ENCODE peak calls at places on chromosome X, in seven cellular contexts. J is vagina, P is tibial nerve, H is transverse colon, R is IMR-90, C is HCT116, I is body of pancreas. X is an unnamed sample.

GRCh38 chrX:12240491-12240890 is 102.2 kb downstream of the FRMPD4 start:
- DNase-seq in J (no peak), P (no peak), H (no peak), R (no peak), C (no peak), I (no peak), X (no peak)

GRCh38 chrX:57906790-57907189 is 3.5 kb downstream of the ZXDA start:
- DNase-seq in J (no peak), P (no peak), H (no peak), R (peak; percentile 61), C (no peak), I (no peak), X (no peak)

GRCh38 chrX:118025193-118025592 is 91.4 kb downstream of the KLHL13 start:
- DNase-seq in J (no peak), P (no peak), H (no peak), R (peak; percentile 82), C (no peak), I (no peak), X (no peak)

GRCh38 chrX:23896983-23897382 is 10.8 kb downstream of the APOO start:
- DNase-seq in J (no peak), P (no peak), H (no peak), R (no peak), C (no peak), I (no peak), X (peak; percentile 41)

GRCh38 chrX:122868626-122869025 is 315.5 kb upstream of the GRIA3 start:
- DNase-seq in J (no peak), P (no peak), H (no peak), R (no peak), C (no peak), I (no peak), X (no peak)

GRCh38 chrX:47380268-47380667 is 9.9 kb downstream of the ZNF157 start:
- DNase-seq in J (no peak), P (no peak), H (peak; percentile 51), R (no peak), C (no peak), I (peak; percentile 12), X (no peak)

GRCh38 chrX:133670394-133670793 is 255.1 kb upstream of the GPC4 start:
- DNase-seq in J (no peak), P (no peak), H (no peak), R (peak; percentile 31), C (peak; percentile 12), I (no peak), X (peak; percentile 0)

GRCh38 chrX:103817502-103817901 is 14.6 kb downstream of the RAB9B start:
- DNase-seq in J (no peak), P (no peak), H (no peak), R (peak; percentile 42), C (peak; percentile 15), I (no peak), X (peak; percentile 71)

GRCh38 chrX:13574600-13574999 is 5.2 kb downstream of the EGFL6 start:
- DNase-seq in J (no peak), P (no peak), H (no peak), R (no peak), C (no peak), I (no peak), X (no peak)

GRCh38 chrX:71164071-71164470 is 19.4 kb downstream of the NLGN3 start:
- DNase-seq in J (no peak), P (no peak), H (no peak), R (no peak), C (no peak), I (no peak), X (no peak)

GRCh38 chrX:54483946-54484345 is 12.1 kb downstream of the FGD1 start:
- DNase-seq in J (no peak), P (no peak), H (no peak), R (no peak), C (no peak), I (no peak), X (no peak)

GRCh38 chrX:79095441-79096338 is 48.8 kb upstream of the GPR174 start:
- DNase-seq in J (no peak), P (no peak), H (no peak), R (no peak), C (no peak), I (no peak), X (no peak)

GRCh38 chrX:31658360-31658759 is 586.5 kb upstream of the FTHL17 start:
- DNase-seq in J (no peak), P (no peak), H (no peak), R (peak; percentile 49), C (no peak), I (no peak), X (peak; percentile 0)

GRCh38 chrX:150348365-150348764 is 14.8 kb upstream of the MAMLD1 start:
- DNase-seq in J (no peak), P (no peak), H (no peak), R (no peak), C (no peak), I (no peak), X (no peak)

GRCh38 chrX:15724911-15725310 is 13.2 kb upstream of the CA5B start:
- DNase-seq in J (no peak), P (no peak), H (no peak), R (no peak), C (no peak), I (no peak), X (no peak)

GRCh38 chrX:77679145-77679544 is 106.9 kb downstream of the ATRX start:
- DNase-seq in J (no peak), P (no peak), H (no peak), R (no peak), C (no peak), I (no peak), X (no peak)

GRCh38 chrX:27815209-27815608 is 7.4 kb downstream of the MAGEB10 start:
- DNase-seq in J (no peak), P (no peak), H (no peak), R (peak; percentile 66), C (peak; percentile 3), I (no peak), X (no peak)

GRCh38 chrX:34810364-34810763 is 132.2 kb upstream of the FAM47B start:
- DNase-seq in J (no peak), P (no peak), H (no peak), R (peak; percentile 60), C (no peak), I (no peak), X (no peak)

GRCh38 chrX:1601051-1601767 is 9.8 kb downstream of the AKAP17A start:
- DNase-seq in J (no peak), P (peak; percentile 8), H (no peak), R (no peak), C (no peak), I (no peak), X (no peak)

GRCh38 chrX:1599791-1600405 is 8.5 kb downstream of the AKAP17A start:
- DNase-seq in J (no peak), P (no peak), H (no peak), R (no peak), C (no peak), I (no peak), X (no peak)

GRCh38 chrX:1598876-1599790 is 7.7 kb downstream of the AKAP17A start:
- DNase-seq in J (no peak), P (peak; percentile 5), H (no peak), R (no peak), C (no peak), I (no peak), X (no peak)

GRCh38 chrX:1601768-1602085 is 10.3 kb downstream of the AKAP17A start:
- DNase-seq in J (no peak), P (peak; percentile 5), H (no peak), R (no peak), C (no peak), I (no peak), X (no peak)

GRCh38 chrX:1600406-1601050 is 9.1 kb downstream of the AKAP17A start:
- DNase-seq in J (no peak), P (peak; percentile 1), H (no peak), R (no peak), C (no peak), I (no peak), X (no peak)
- TF ChIP-seq POLR2A in J (no peak), P (no peak), H (no peak), R (no peak), C (no peak), I (no peak), X (no peak)

DNA sequence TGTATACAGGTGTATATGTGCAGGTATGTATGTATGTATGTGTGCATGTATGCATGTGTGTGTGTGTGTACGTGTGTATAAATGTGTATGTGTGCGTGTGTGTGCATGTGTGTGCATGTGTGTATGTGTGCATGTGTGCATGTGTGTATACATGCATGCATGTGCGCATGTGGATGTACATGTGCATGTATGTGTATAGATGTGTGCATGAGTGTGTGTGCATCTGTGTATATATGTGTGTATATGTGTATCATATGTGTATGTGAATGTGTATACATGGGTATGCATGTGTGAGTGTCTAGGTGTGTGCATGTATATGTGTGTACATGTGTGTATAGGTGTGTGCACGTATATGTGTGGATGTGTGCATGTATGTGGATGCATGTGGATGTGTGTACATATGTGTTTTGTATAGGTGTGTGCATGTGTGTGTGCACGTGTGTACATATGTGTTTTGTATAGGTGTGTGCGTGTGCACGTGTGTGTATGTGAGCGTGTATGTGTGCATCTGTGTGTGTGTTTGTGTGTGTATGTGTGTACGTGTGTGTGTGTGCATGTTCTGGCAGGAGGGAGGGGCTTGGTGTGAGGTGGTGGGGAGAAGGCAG is 6.0 kb downstream of the BGN start:
- DNase-seq in J (no peak), P (no peak), H (no peak), R (no peak), C (no peak), I (no peak), X (no peak)
- TF ChIP-seq POLR2A in J (no peak), P (no peak), H (no peak), R (no peak), C (no peak), I (no peak), X (no peak)

DNA sequence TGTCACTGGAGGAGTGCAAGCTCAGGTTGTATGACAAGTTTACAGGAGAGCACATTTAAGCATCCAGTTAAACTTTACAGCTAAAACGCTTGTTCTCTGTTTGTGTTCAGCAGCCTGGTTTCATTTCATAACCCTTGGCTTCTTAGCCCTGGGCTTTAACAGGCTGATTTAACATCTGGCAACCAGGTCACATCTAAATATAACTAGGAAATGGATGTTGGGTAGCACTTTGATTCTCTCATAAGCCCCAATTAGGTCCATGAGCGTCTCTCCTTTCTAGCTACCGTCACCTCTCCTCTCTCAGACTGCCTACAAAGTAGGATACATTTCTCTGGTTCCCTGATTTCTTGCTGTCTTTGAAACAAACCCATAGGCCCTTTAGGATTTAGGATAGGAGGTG is 22.3 kb downstream of the OTUD6A start:
- DNase-seq in J (no peak), P (no peak), H (no peak), R (no peak), C (no peak), I (no peak), X (no peak)
- TF ChIP-seq POLR2A in J (no peak), P (no peak), H (no peak), R (no peak), C (no peak), I (no peak), X (no peak)

DNA sequence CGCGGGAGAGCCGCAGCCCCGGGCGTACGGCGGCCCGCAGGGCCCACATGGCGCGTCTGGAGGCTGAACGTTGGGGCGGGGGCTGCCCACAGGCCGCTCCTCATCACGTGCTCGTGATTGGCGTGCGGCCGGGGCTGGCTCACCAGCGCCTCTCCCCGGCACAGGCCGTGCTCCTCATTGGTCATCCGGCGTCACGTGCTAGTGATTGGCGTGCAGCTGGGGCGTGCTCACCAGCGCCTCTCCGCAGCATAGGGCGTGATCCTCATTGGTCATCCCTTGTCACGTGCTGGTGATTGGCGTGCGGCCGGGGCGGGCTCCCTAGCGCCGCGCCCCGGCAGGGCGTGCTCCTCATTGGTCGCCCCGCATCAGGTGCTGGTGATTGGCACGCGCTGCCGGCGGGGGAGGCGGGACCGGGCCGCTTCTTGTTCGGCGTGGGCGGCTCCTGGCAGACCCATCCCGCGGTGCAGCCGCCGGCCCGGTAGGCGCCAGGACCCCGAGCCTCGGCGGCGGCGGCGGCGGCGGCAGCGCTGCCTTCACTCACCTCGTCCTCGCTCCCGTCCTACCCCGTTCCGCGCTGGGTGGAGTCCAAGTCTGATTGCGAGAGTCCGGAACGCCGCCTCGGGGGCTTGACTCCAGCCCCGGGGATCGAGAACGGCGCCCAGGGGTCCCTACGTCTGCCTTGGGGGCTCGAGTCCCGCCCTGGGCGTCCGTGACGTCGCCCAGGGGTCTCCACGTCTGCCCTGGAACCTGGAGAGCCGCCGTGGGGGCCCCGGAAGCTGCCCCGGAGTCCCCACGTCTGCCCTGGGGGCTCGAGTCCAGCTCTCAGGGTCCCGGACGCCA is at the start of gene GTPBP6:
- DNase-seq in J (peak; percentile 99), P (peak; percentile 99), H (peak; percentile 100), R (peak; percentile 100), C (peak; percentile 95), I (peak; percentile 100), X (no peak)
- TF ChIP-seq POLR2A in J (peak; percentile 67), P (peak; percentile 54), H (peak; percentile 75), R (peak; percentile 79), C (peak; percentile 8), I (peak; percentile 80), X (peak; percentile 82)

X was measured in erythroblast.